ENCODE peak calls at places on chromosomes 1 and 21, in ten cellular contexts. P is GM12892, A is stomach, T is LNCaP clone FGC, V is posterior cingulate gyrus, I is activated T-cell treated with anti-CD3 and anti-CD28 coated beads for 1 hour, K is lower lobe of right lung, S is GM04504, C is Peyer's patch, U is T-helper 17 cell. J is an unnamed sample.

GRCh38 chr1:41537257-41537656 is 52.8 kb upstream of the EDN2 start:
- DNase-seq in P (no peak), T (no peak), A (no peak), U (no peak), I (no peak), V (no peak), S (no peak), C (peak), K (peak), J (no peak)

GRCh38 chr1:35202048-35202719 is 9.2 kb upstream of the SFPQ start:
- DNase-seq in P (peak), U (peak), S (peak), I (peak), V (peak), C (peak), T (peak), A (peak), K (no peak), J (peak)

GRCh38 chr1:205528887-205529825 is 24.7 kb downstream of the CDK18 start:
- DNase-seq in I (peak), C (peak), P (peak), S (peak), U (peak), K (peak), T (no peak), A (peak), V (peak), J (peak)

GRCh38 chr1:154791292-154792278 is 78.5 kb downstream of the KCNN3 start:
- DNase-seq in V (no peak), S (no peak), P (peak), U (peak), A (peak), T (no peak), I (peak), K (no peak), C (peak), J (no peak)

GRCh38 chr1:81209471-81209870 is 591.3 kb upstream of the ADGRL2 start:
- DNase-seq in A (no peak), V (no peak), U (no peak), I (no peak), T (no peak), C (no peak), K (no peak), S (no peak), P (no peak), J (no peak)

GRCh38 chr1:36128126-36128904 is 3.3 kb upstream of the COL8A2 start:
- DNase-seq in K (no peak), S (no peak), I (no peak), T (no peak), A (no peak), U (no peak), P (no peak), C (no peak), V (no peak), J (no peak)

GRCh38 chr1:99548924-99549605 is 96.8 kb upstream of the PALMD start:
- DNase-seq in U (no peak), S (no peak), K (no peak), C (no peak), V (no peak), T (peak), P (no peak), A (peak), I (no peak), J (no peak)

GRCh38 chr1:71014110-71014509 is 33.5 kb downstream of the PTGER3 start:
- DNase-seq in C (no peak), I (no peak), K (no peak), S (no peak), A (no peak), V (no peak), T (no peak), U (no peak), P (no peak), J (no peak)

GRCh38 chr1:46622341-46622740 is 5.7 kb upstream of the MOB3C start:
- DNase-seq in I (no peak), A (peak), V (no peak), T (no peak), P (no peak), U (no peak), K (no peak), C (no peak), S (peak), J (no peak)

GRCh38 chr1:204443871-204444581 is 32.4 kb upstream of the PPP1R15B start:
- DNase-seq in I (no peak), V (no peak), C (no peak), A (no peak), T (no peak), K (no peak), S (no peak), U (no peak), P (no peak), J (no peak)

GRCh38 chr1:209473023-209473422 is 110.5 kb upstream of the CAMK1G start:
- DNase-seq in P (no peak), V (no peak), S (no peak), I (no peak), A (no peak), C (no peak), U (no peak), T (no peak), K (no peak), J (no peak)

GRCh38 chr1:58679463-58679862 is 20.4 kb downstream of the MYSM1 start:
- DNase-seq in S (no peak), V (no peak), T (no peak), C (no peak), K (no peak), I (no peak), A (no peak), U (no peak), P (no peak), J (no peak)

GRCh38 chr1:53383471-53383870 is 55.6 kb upstream of the LRP8 start:
- DNase-seq in S (no peak), T (no peak), A (no peak), V (no peak), C (no peak), K (peak), U (no peak), I (no peak), P (no peak), J (no peak)

GRCh38 chr1:160028426-160028825 is 3.4 kb downstream of the PIGM start:
- DNase-seq in I (no peak), P (no peak), C (no peak), A (no peak), V (no peak), S (no peak), T (no peak), U (no peak), K (no peak), J (no peak)

GRCh38 chr1:70072239-70072751 is 133.1 kb downstream of the LRRC40 start:
- DNase-seq in C (no peak), U (no peak), V (no peak), A (no peak), S (no peak), T (no peak), I (no peak), K (no peak), P (no peak), J (no peak)

GRCh38 chr1:62356257-62356835 is 37.1 kb upstream of the KANK4 start:
- DNase-seq in S (peak), T (no peak), V (no peak), A (no peak), I (no peak), U (no peak), K (no peak), P (no peak), C (no peak), J (no peak)

GRCh38 chr1:204445860-204446412 is 34.3 kb upstream of the PPP1R15B start:
- DNase-seq in T (no peak), V (no peak), S (no peak), I (peak), U (peak), C (peak), P (peak), A (peak), K (no peak), J (no peak)

GRCh38 chr1:40350391-40350790 is 23.1 kb upstream of the SMAP2 start:
- DNase-seq in T (no peak), K (no peak), U (no peak), P (no peak), I (no peak), A (no peak), V (no peak), C (no peak), S (no peak), J (no peak)

GRCh38 chr1:173506437-173506836 is 29.3 kb downstream of the PRDX6 start:
- DNase-seq in I (no peak), V (no peak), K (no peak), T (peak), A (peak), P (no peak), U (no peak), C (peak), S (no peak), J (peak)

GRCh38 chr1:7267493-7267892 is 482.2 kb downstream of the CAMTA1 start:
- DNase-seq in C (no peak), K (no peak), P (no peak), U (no peak), S (no peak), A (no peak), V (no peak), T (no peak), I (no peak), J (no peak)

GRCh38 chr21:34878940-34879339 is 170.2 kb downstream of the RUNX1 start:
- DNase-seq in I (no peak), T (no peak), P (no peak), K (no peak), V (no peak), S (no peak), A (no peak), C (no peak), U (no peak), J (no peak)

J was measured in left lung.